ENCODE peak calls at places on chromosomes 6 and 20, in eight cellular contexts. S, T, E, L, X, O, B and A are unnamed samples.

GRCh38 chr20:47419953-47420352 is 63.5 kb upstream of the ZMYND8 start:
- DNase-seq in S (no peak), T (peak; percentile 37), E (no peak), L (no peak), X (no peak), O (no peak), B (no peak), A (no peak)

GRCh38 chr20:33490023-33490933 is at the start of gene CBFA2T2:
- DNase-seq in S (peak; percentile 66), T (peak; percentile 94), E (peak; percentile 10), L (peak; percentile 67), X (no peak), O (peak; percentile 55), B (no peak), A (no peak)

GRCh38 chr20:7272512-7272911 is 505.0 kb downstream of the BMP2 start:
- DNase-seq in S (no peak), T (no peak), E (no peak), L (no peak), X (peak; percentile 57), O (no peak), B (no peak), A (no peak)

GRCh38 chr20:31869942-31870702 is at the start of the genes DUSP15 and TTLL9:
- DNase-seq in S (peak; percentile 31), T (peak; percentile 85), E (no peak), L (peak; percentile 39), X (peak; percentile 67), O (no peak), B (no peak), A (peak; percentile 52)

GRCh38 chr20:54649511-54649962 is 174.1 kb downstream of the DOK5 start:
- DNase-seq in S (peak; percentile 81), T (no peak), E (peak; percentile 62), L (peak; percentile 83), X (peak; percentile 91), O (peak; percentile 56), B (peak; percentile 37), A (peak; percentile 87)

GRCh38 chr20:1368448-1369199 is 24.2 kb downstream of the FKBP1A start:
- DNase-seq in S (no peak), T (no peak), E (peak; percentile 55), L (no peak), X (no peak), O (no peak), B (no peak), A (no peak)

GRCh38 chr6:31844507-31844906 is 17.0 kb downstream of the HSPA1B start:
- DNase-seq in S (no peak), T (peak; percentile 60), E (no peak), L (no peak), X (no peak), O (no peak), B (no peak), A (no peak)

GRCh38 chr20:25399038-25399430 is 8.4 kb upstream of the ABHD12 start:
- DNase-seq in S (peak; percentile 31), T (peak; percentile 71), E (peak; percentile 74), L (peak; percentile 56), X (peak; percentile 83), O (no peak), B (no peak), A (peak; percentile 50)

GRCh38 chr6:164344801-164345291 is 930.3 kb downstream of the QKI start:
- DNase-seq in S (no peak), T (no peak), E (no peak), L (no peak), X (peak; percentile 77), O (no peak), B (no peak), A (no peak)

GRCh38 chr6:1479095-1479494 is 89.7 kb downstream of the FOXF2 start:
- DNase-seq in S (no peak), T (no peak), E (peak; percentile 74), L (no peak), X (no peak), O (no peak), B (no peak), A (no peak)

GRCh38 chr6:1475169-1475568 is 85.8 kb downstream of the FOXF2 start:
- DNase-seq in S (no peak), T (no peak), E (no peak), L (no peak), X (no peak), O (no peak), B (no peak), A (no peak)

GRCh38 chr6:1479601-1480236 is 90.3 kb downstream of the FOXF2 start:
- DNase-seq in S (no peak), T (no peak), E (no peak), L (no peak), X (no peak), O (no peak), B (no peak), A (no peak)

GRCh38 chr6:1474205-1474604 is 84.8 kb downstream of the FOXF2 start:
- DNase-seq in S (no peak), T (no peak), E (no peak), L (no peak), X (peak; percentile 19), O (no peak), B (no peak), A (no peak)

DNA sequence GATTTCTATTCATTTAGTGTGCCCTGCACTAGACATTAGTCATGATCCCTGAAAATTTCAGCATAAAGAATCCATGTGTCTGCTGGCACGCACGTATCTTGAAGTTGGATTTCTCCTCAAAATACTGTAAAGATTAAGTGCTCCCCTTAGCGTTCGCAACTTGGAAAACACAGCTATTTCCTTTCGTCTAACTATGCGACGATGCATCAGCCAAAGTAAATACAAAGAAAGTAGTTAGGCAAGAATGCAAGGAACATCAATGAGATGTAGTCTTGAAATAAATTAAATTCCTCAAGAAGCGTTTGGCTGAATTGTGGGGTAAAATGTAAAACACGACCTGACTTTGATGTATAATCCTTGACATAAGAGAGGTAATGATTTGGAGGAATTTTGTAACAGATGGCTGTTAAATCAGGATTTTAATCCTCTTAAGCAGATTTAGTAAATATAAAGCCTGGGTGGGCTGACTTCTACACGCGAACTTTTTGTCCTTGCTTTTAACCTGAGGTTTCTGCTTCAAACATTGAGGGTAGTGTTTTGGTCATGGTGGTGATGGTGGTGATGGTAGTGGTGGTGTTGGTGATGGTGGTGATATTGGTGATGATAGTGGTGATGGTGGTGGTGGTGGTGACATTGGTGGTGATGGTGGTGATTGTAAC is 88.2 kb downstream of the FOXF2 start:
- DNase-seq in S (no peak), T (peak; percentile 66), E (peak; percentile 84), L (no peak), X (peak; percentile 43), O (no peak), B (no peak), A (no peak)
- TF ChIP-seq CTCF in S (no peak), T (peak; percentile 36), E (peak; percentile 8), L (no peak), X (no peak), O (no peak), B (no peak), A (no peak)

GRCh38 chr20:36479938-36480337 is 61.4 kb upstream of the MYL9 start:
- DNase-seq in S (no peak), T (no peak), E (no peak), L (no peak), X (peak; percentile 57), O (no peak), B (no peak), A (no peak)

GRCh38 chr20:36481380-36482043 is 59.8 kb upstream of the MYL9 start:
- DNase-seq in S (no peak), T (peak; percentile 38), E (no peak), L (no peak), X (peak; percentile 41), O (no peak), B (no peak), A (no peak)

GRCh38 chr20:36477475-36477874 is 63.8 kb upstream of the MYL9 start:
- DNase-seq in S (no peak), T (no peak), E (no peak), L (no peak), X (no peak), O (no peak), B (no peak), A (no peak)

GRCh38 chr20:36480456-36481048 is 60.8 kb upstream of the MYL9 start:
- DNase-seq in S (no peak), T (no peak), E (no peak), L (no peak), X (no peak), O (no peak), B (no peak), A (no peak)

DNA sequence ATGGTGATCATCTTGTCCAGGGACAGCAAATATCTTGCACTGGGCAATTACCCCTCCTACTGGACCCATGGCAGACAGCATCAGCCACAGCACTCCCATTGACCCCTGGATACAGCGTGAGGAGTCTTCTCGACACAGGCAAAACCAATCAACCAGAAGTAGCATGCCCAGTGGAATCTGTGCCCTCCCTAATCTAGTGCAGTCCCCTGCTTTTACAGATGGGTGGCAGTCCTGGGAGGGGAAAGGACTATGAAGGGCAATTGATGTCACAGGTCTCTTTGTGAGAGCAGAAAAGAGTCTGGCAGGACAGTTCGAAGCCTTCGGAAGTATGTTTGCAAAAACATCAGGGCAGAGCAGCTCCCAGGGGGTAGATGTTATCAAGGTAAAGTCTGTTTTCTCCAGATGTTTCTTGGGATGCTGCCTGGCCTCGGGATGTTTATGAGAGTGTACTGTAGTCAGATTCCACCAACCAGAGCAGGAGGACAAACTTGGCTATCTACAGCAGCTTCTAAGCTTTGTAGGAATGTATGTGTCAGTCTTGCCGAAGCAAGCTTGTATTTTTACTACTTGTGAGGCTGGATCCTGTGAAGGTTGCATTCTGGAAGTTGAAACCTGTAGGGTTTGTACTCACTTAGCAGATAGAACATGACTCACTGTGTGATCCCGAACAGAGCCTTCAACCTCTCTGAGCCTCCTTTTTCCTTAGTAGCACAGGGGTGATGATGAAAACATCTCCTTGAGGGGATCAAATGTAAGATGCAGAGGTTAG is 63.0 kb upstream of the MYL9 start:
- DNase-seq in S (no peak), T (peak; percentile 46), E (peak; percentile 58), L (no peak), X (no peak), O (no peak), B (no peak), A (no peak)
- TF ChIP-seq CTCF in S (peak; percentile 37), T (no peak), E (peak; percentile 25), L (no peak), X (no peak), O (no peak), B (no peak), A (no peak)

GRCh38 chr6:16228709-16229665 is 9.4 kb upstream of the GMPR start:
- DNase-seq in S (no peak), T (peak; percentile 75), E (no peak), L (peak; percentile 24), X (no peak), O (no peak), B (no peak), A (no peak)
- TF ChIP-seq CTCF in S (peak; percentile 48), T (no peak), E (no peak), L (no peak), X (no peak), O (no peak), B (no peak), A (no peak)

DNA sequence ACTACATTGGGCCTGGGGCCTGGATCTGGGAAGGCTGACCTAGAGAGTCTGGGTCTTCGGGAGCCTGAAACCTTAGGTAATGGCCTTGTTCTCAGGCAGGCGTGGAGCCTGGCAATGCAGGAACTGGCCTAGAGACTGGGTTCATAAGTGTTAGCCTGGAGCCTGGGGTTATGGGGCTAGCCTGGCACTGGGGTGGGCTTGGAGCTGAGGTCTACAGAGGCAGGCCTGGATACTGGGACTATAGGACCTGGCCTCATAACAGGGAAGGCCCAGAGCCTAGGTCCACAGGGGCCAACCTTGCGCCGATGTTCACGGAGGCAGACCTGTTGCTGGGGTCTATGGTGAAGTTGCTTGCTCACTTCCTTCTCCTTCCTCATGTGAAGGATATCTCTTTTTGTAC is 843.8 kb upstream of the GJE1 start:
- DNase-seq in S (no peak), T (no peak), E (no peak), L (no peak), X (no peak), O (no peak), B (no peak), A (no peak)
- TF ChIP-seq CTCF in S (no peak), T (no peak), E (no peak), L (no peak), X (no peak), O (no peak), B (no peak), A (no peak)